ENCODE peak calls at places on chromosomes 1 and 21, in seven cellular contexts. D is cardiac muscle cell, N is endodermal cell, G is breast epithelium, M is right cardiac atrium, T is uterus, J is OCI-LY7. Y is an unnamed sample.

GRCh38 chr21:43323244-43324005 is 103.5 kb downstream of the SIK1 start:
- DNase-seq in D (no peak), N (no peak), G (peak; percentile 71), M (peak; percentile 91), T (peak; percentile 30), J (no peak), Y (no peak)

GRCh38 chr1:240821925-240822324 is 210.0 kb upstream of the GREM2 start:
- DNase-seq in D (no peak), N (no peak), G (no peak), M (no peak), T (no peak), J (no peak), Y (no peak)

GRCh38 chr1:248820041-248820585 is 5.6 kb downstream of the SH3BP5L start:
- DNase-seq in D (no peak), N (no peak), G (no peak), M (no peak), T (no peak), J (no peak), Y (no peak)

GRCh38 chr1:77287535-77287934 is 5.7 kb downstream of the AK5 start:
- DNase-seq in D (peak; percentile 9), N (no peak), G (no peak), M (no peak), T (no peak), J (no peak), Y (no peak)

GRCh38 chr1:25608488-25609178 is 8.0 kb upstream of the MAN1C1 start:
- DNase-seq in D (peak; percentile 75), N (peak; percentile 92), G (peak; percentile 77), M (peak; percentile 96), T (peak; percentile 83), J (peak; percentile 96), Y (no peak)

GRCh38 chr1:63698001-63698838 is 75.6 kb upstream of the ROR1 start:
- DNase-seq in D (peak; percentile 76), N (no peak), G (no peak), M (peak; percentile 81), T (no peak), J (no peak), Y (no peak)

GRCh38 chr21:25506887-25507286 is 100.4 kb downstream of the MRPL39 start:
- DNase-seq in D (no peak), N (no peak), G (no peak), M (no peak), T (no peak), J (no peak), Y (peak; percentile 52)

GRCh38 chr1:110011527-110012041 is 22.8 kb upstream of the STRIP1 start:
- DNase-seq in D (peak; percentile 77), N (peak; percentile 75), G (no peak), M (no peak), T (no peak), J (peak; percentile 75), Y (no peak)

GRCh38 chr1:11944358-11944981 is 10.0 kb downstream of the PLOD1 start:
- DNase-seq in D (no peak), N (peak; percentile 84), G (no peak), M (no peak), T (no peak), J (no peak), Y (no peak)

GRCh38 chr21:38905751-38906150 is 100.0 kb downstream of the ETS2 start:
- DNase-seq in D (no peak), N (no peak), G (no peak), M (no peak), T (no peak), J (no peak), Y (no peak)

GRCh38 chr1:156669794-156670193 is 7.4 kb downstream of the NES start:
- DNase-seq in D (no peak), N (peak; percentile 66), G (no peak), M (no peak), T (no peak), J (no peak), Y (no peak)
- H3K4me3 ChIP-seq in D (no peak overlapping the region), N (no peak overlapping the region), G (no peak overlapping the region), M (no peak overlapping the region), T (no peak overlapping the region), J (no peak overlapping the region), Y (no peak overlapping the region)

DNA sequence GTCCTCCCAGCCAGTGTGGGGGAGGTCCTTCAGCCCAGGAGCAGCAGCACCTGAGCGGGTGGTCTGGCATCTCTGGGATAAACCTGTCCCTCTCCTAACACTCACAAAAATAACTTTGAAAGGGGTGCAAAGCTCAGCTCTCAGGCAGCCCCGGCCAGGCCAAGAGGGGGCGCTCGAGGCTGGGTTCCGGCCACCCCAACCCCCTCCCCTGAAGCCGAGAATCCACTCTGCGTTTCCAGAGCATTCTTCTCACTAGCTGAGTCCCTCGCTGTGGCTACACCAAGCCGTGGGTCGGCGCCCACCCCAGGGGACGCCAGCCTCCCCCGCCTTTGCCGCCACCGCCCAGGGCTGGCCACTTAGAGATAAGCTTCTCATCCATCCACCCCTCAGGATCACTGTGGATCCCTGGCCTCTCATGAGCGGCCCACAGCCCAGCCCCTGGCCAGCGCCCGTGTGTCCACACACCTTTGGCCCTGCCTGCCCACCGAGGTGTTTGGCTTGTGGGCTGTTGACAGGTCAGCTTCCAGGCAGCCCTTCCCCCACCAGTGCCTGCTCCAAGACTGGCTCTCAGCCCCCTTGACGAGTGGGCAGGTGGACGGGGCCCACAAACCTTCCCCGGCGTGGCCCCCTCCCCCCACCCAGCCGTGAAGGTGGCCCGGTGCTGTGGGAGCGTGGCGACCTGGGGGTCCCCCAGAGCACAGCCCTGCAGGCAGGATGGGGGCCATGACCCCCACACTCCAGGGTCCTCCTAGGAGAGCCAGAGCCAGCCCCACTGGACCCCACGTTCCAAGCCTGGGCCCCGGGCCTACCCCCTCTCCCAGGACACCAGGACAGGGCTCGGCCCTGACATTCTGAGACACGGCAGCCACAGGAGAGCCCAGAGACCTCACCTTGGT is 1.9 kb downstream of the FTCD start:
- DNase-seq in D (peak; percentile 68), N (peak; percentile 94), G (peak; percentile 72), M (peak; percentile 84), T (peak; percentile 74), J (peak; percentile 14), Y (no peak)
- H3K4me3 ChIP-seq in D (no peak overlapping the region), N (no peak overlapping the region), G (peak overlapping the region; percentile 56), M (no peak overlapping the region), T (no peak overlapping the region), J (no peak overlapping the region), Y (no peak overlapping the region)

DNA sequence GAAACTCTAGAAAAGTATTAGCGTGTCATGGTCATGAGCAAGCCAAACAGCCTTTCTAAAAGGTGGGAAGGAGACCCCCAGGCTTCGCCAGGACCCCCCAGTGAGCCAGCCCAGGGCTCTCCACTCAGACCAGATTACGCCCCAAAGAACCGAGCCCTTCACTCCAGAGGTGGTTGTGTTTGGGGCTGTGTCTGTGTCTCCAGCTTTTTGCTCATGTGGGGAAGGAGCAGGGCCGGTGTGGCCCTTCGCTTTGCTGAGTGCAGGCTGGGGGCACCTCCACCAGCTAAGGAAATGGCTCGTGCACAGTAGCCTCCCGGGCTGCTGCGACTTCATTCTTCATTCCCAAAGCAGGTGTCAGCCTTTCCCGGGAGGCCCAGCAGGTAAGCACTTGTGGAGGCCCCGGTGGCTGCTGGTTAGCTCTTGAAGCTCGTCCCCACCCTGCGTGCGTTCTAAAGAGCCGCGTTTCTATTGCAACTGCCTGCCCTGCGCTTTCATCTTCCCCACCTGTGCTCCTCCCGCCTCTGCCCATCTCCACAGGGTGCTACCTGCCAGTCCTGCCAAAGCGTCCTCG is 531 bp downstream of the TSPEAR start:
- DNase-seq in D (no peak), N (peak; percentile 90), G (no peak), M (no peak), T (peak; percentile 2), J (no peak), Y (no peak)
- H3K4me3 ChIP-seq in D (peak overlapping the region; percentile 11), N (peak overlapping the region; percentile 74), G (no peak overlapping the region), M (no peak overlapping the region), T (no peak overlapping the region), J (no peak overlapping the region), Y (no peak overlapping the region)

DNA sequence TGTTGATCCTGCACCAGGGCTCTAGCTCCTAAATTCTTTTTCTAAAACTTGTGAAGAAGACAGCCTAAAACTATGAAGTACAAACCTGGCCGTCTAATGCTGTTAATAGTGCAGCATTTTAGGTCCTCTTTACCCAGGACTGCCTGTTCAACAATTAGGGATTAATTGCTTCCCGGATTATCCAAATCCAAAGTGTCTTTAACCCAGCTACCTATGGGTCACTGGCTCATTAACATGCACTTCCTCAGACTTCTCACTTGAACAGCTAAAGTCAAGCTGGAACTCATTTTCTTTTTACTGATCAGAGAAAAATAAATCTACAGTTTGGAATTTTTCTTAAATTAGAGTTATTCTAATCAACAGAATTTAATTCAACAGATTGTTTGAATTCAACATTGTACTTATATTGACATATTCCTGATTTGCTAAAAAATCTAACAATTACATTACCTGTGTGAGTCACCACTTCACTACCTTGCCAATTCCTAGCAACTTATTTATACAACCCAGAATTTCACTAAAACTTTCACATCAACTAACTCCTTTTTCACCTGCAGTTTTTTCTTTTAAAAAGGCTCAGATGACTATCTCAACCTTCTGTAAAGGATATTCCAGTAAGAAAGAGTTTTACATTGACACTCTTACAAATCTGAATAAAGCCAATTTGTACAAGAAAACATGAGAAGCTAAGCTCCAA is 3.3 kb downstream of the HNRNPU start:
- DNase-seq in D (no peak), N (no peak), G (no peak), M (no peak), T (no peak), J (no peak), Y (no peak)
- H3K4me3 ChIP-seq in D (peak overlapping the region; percentile 90), N (peak overlapping the region; percentile 98), G (peak overlapping the region; percentile 99), M (peak overlapping the region; percentile 90), T (peak overlapping the region; percentile 94), J (peak overlapping the region; percentile 84), Y (peak overlapping the region; percentile 98)

DNA sequence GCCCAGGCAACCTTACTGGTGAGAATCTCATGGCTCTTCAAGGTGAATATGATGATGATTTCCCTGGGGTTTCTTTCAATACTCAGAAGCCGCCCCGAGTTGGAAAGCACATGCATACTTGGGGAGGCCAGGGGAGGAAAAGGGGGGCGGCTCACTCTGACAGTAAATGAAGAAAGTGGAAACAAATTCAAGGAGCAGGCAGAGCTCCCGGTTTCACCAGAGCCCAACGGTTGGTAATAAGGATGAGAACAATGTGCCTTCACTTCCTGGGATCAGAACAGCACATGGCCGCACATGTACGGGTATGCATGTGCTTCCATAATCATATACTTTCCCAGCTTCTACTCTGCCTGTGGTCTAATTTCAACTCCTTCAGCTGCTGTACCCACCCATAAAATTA is 3.8 kb upstream of the ARHGEF2 start:
- DNase-seq in D (no peak), N (no peak), G (no peak), M (no peak), T (no peak), J (no peak), Y (no peak)
- H3K4me3 ChIP-seq in D (no peak overlapping the region), N (no peak overlapping the region), G (peak overlapping the region; percentile 42), M (peak overlapping the region; percentile 38), T (peak overlapping the region; percentile 1), J (peak overlapping the region; percentile 85), Y (peak overlapping the region; percentile 69)

DNA sequence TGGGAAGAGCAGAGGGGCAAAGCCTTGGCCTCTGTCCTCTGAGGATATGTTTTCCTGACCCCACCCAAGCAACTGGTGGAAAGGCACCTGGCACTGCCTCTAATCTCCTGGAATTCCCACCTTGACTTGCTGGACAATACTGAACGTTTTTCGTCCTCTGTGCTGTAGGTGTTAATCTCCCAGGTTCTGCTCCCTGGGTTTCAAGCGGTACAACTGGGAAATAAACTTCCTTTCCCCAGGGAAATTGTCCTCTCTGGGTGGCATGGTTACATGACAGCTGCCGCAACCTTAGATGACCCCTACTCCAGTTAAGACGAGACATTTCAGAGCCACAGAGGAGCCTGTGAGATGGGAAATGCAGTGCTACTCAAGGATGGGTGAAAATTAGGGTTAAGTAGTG is 57.3 kb upstream of the BCAR3 start:
- DNase-seq in D (no peak), N (no peak), G (no peak), M (no peak), T (no peak), J (no peak), Y (no peak)
- H3K4me3 ChIP-seq in D (no peak overlapping the region), N (no peak overlapping the region), G (no peak overlapping the region), M (no peak overlapping the region), T (no peak overlapping the region), J (no peak overlapping the region), Y (no peak overlapping the region)

GRCh38 chr1:113980120-113980519 is 846 bp downstream of the OLFML3 start:
- DNase-seq in D (peak; percentile 76), N (no peak), G (no peak), M (peak; percentile 85), T (peak; percentile 82), J (no peak), Y (no peak)
- H3K4me3 ChIP-seq in D (no peak overlapping the region), N (no peak overlapping the region), G (peak overlapping the region; percentile 61), M (peak overlapping the region; percentile 16), T (peak overlapping the region; percentile 33), J (no peak overlapping the region), Y (peak overlapping the region; percentile 54)